ENCODE peak calls at places on chromosomes 11 and 22, in five cellular contexts. Y is HT1080, M is mammary epithelial cell, Z is ACHN, I is epithelial cell of esophagus. Q is an unnamed sample.

GRCh38 chr11:20544536-20545237 is 54.7 kb upstream of the SLC6A5 start:
- DNase-seq in Y (no peak), M (no peak), Z (no peak), I (no peak), Q (no peak)

GRCh38 chr11:32005786-32006406 is 85.0 kb upstream of the RCN1 start:
- DNase-seq in Y (peak), M (peak), Z (peak), I (peak), Q (no peak)

GRCh38 chr11:134026655-134027343 is 42.1 kb upstream of the JAM3 start:
- DNase-seq in Y (no peak), M (peak), Z (no peak), I (no peak), Q (no peak)

GRCh38 chr11:102487214-102487613 is 34.6 kb upstream of the TMEM123 start:
- DNase-seq in Y (no peak), M (no peak), Z (no peak), I (no peak), Q (no peak)

GRCh38 chr11:102267602-102268001 is 49.7 kb upstream of the BIRC3 start:
- DNase-seq in Y (peak), M (peak), Z (no peak), I (peak), Q (no peak)

GRCh38 chr11:65917434-65918210 is 1.2 kb downstream of the C11orf68 start:
- DNase-seq in Y (peak), M (no peak), Z (no peak), I (no peak), Q (no peak)

GRCh38 chr11:36249271-36249670 is 40.0 kb downstream of the COMMD9 start:
- DNase-seq in Y (peak), M (peak), Z (peak), I (peak), Q (no peak)

GRCh38 chr11:34243620-34244493 is 114.0 kb downstream of the ABTB2 start:
- DNase-seq in Y (peak), M (peak), Z (peak), I (peak), Q (no peak)

GRCh38 chr11:17932472-17932871 is 80.4 kb downstream of the SERGEF start:
- DNase-seq in Y (no peak), M (no peak), Z (no peak), I (no peak), Q (no peak)

GRCh38 chr11:58165504-58166106 is 23.3 kb upstream of the OR9Q2 start:
- DNase-seq in Y (no peak), M (no peak), Z (no peak), I (no peak), Q (no peak)

GRCh38 chr11:113082501-113082900 is 121.3 kb downstream of the NCAM1 start:
- DNase-seq in Y (no peak), M (no peak), Z (no peak), I (peak), Q (no peak)

GRCh38 chr22:46971141-46971775 is 208.8 kb downstream of the TBC1D22A start:
- DNase-seq in Y (no peak), M (no peak), Z (no peak), I (no peak), Q (no peak)

GRCh38 chr11:82462588-82462987 is 271.1 kb downstream of the FAM181B start:
- DNase-seq in Y (no peak), M (no peak), Z (no peak), I (no peak), Q (no peak)

GRCh38 chr11:131195801-131196517 is 174.5 kb upstream of the NTM start:
- DNase-seq in Y (peak), M (no peak), Z (peak), I (peak), Q (no peak)

GRCh38 chr11:83681045-83681781 is 395.0 kb upstream of the CCDC90B start:
- DNase-seq in Y (no peak), M (peak), Z (peak), I (no peak), Q (no peak)

GRCh38 chr11:108394744-108395284 is 72.5 kb downstream of the C11orf65 start:
- DNase-seq in Y (no peak), M (no peak), Z (no peak), I (no peak), Q (no peak)

GRCh38 chr22:25553131-25553530 is 11.3 kb upstream of the GRK3 start:
- DNase-seq in Y (no peak), M (no peak), Z (no peak), I (no peak), Q (no peak)

GRCh38 chr11:60756307-60757032 is at the start of gene MS4A15:
- DNase-seq in Y (peak), M (peak), Z (no peak), I (peak), Q (peak)

GRCh38 chr11:128305588-128305987 is 281.8 kb downstream of the ETS1 start:
- DNase-seq in Y (no peak), M (no peak), Z (no peak), I (no peak), Q (no peak)

GRCh38 chr11:47433157-47433556 is 6.9 kb upstream of the PSMC3 start:
- DNase-seq in Y (no peak), M (no peak), Z (no peak), I (no peak), Q (no peak)

GRCh38 chr11:94737171-94737611 is 31.0 kb upstream of the AMOTL1 start:
- DNase-seq in Y (peak), M (no peak), Z (peak), I (peak), Q (no peak)

GRCh38 chr22:41799486-41800347 is 762 bp upstream of the CCDC134 start:
- DNase-seq in Y (no peak), M (no peak), Z (no peak), I (no peak), Q (peak)

GRCh38 chr11:118005224-118006152 is 19.3 kb downstream of the IL10RA start:
- DNase-seq in Y (no peak), M (no peak), Z (no peak), I (no peak), Q (no peak)

GRCh38 chr11:100735949-100736675 is 49.0 kb downstream of the ARHGAP42 start:
- DNase-seq in Y (no peak), M (peak), Z (no peak), I (peak), Q (no peak)

GRCh38 chr11:6353367-6353987 is 33.2 kb upstream of the CAVIN3 start:
- DNase-seq in Y (peak), M (peak), Z (peak), I (peak), Q (peak)

GRCh38 chr11:57240757-57241156 is 3.7 kb upstream of the APLNR start:
- DNase-seq in Y (no peak), M (no peak), Z (no peak), I (no peak), Q (no peak)

GRCh38 chr11:59172345-59173079 is 580 bp downstream of the DTX4 start:
- DNase-seq in Y (no peak), M (peak), Z (no peak), I (no peak), Q (peak)

GRCh38 chr11:105878510-105878909 is 143.5 kb downstream of the MSANTD4 start:
- DNase-seq in Y (no peak), M (no peak), Z (no peak), I (no peak), Q (no peak)

GRCh38 chr11:11988099-11988651 is 20.3 kb downstream of the DKK3 start:
- DNase-seq in Y (peak), M (no peak), Z (peak), I (peak), Q (no peak)

GRCh38 chr11:8715501-8715900 is 32.9 kb downstream of the RPL27A start:
- DNase-seq in Y (no peak), M (no peak), Z (no peak), I (no peak), Q (no peak)

GRCh38 chr11:113555071-113555739 is 80.0 kb upstream of the DRD2 start:
- DNase-seq in Y (no peak), M (no peak), Z (no peak), I (no peak), Q (no peak)